ENCODE peak calls at places on chromosomes 4 and X, in eight cellular contexts. One of them, this sample, is unnamed.

GRCh38 chr4:133150643-133151300 is 1.7 kb downstream of the PCDH10 start:
- DNase-seq in omental fat pad: no peak
- DNase-seq in K562: no peak
- DNase-seq in AG10803: no peak
- DNase-seq in right atrium auricular region: no peak
- DNase-seq in GM20000: peak
- DNase-seq in progenitor cell of endocrine pancreas: no peak
- DNase-seq in GM12878: no peak
- DNase-seq in this sample: no peak

GRCh38 chr4:88008133-88008621 is 742 bp downstream of the PKD2 start:
- DNase-seq in omental fat pad: no peak
- DNase-seq in K562: peak
- DNase-seq in AG10803: peak
- DNase-seq in right atrium auricular region: no peak
- DNase-seq in GM20000: peak
- DNase-seq in progenitor cell of endocrine pancreas: peak
- DNase-seq in GM12878: no peak
- DNase-seq in this sample: peak

GRCh38 chr4:170088686-170089085 is 1.1 kb downstream of the AADAT start:
- DNase-seq in omental fat pad: no peak
- DNase-seq in K562: no peak
- DNase-seq in AG10803: no peak
- DNase-seq in right atrium auricular region: no peak
- DNase-seq in GM20000: no peak
- DNase-seq in progenitor cell of endocrine pancreas: no peak
- DNase-seq in GM12878: no peak
- DNase-seq in this sample: no peak

GRCh38 chr4:99690472-99690871 is 32.8 kb upstream of the C4orf54 start:
- DNase-seq in omental fat pad: no peak
- DNase-seq in K562: no peak
- DNase-seq in AG10803: no peak
- DNase-seq in right atrium auricular region: no peak
- DNase-seq in GM20000: no peak
- DNase-seq in progenitor cell of endocrine pancreas: no peak
- DNase-seq in GM12878: no peak
- DNase-seq in this sample: no peak

GRCh38 chr4:7861440-7861881 is 78.2 kb downstream of the AFAP1 start:
- DNase-seq in omental fat pad: no peak
- DNase-seq in K562: no peak
- DNase-seq in AG10803: peak
- DNase-seq in right atrium auricular region: no peak
- DNase-seq in GM20000: no peak
- DNase-seq in progenitor cell of endocrine pancreas: no peak
- DNase-seq in GM12878: no peak
- DNase-seq in this sample: peak

GRCh38 chr4:172716291-172716690 is 452.3 kb upstream of the GALNT7 start:
- DNase-seq in omental fat pad: no peak
- DNase-seq in K562: no peak
- DNase-seq in AG10803: no peak
- DNase-seq in right atrium auricular region: no peak
- DNase-seq in GM20000: no peak
- DNase-seq in progenitor cell of endocrine pancreas: no peak
- DNase-seq in GM12878: no peak
- DNase-seq in this sample: no peak

GRCh38 chr4:51836531-51836930 is 6.4 kb upstream of the DCUN1D4 start:
- DNase-seq in omental fat pad: no peak
- DNase-seq in K562: no peak
- DNase-seq in AG10803: no peak
- DNase-seq in right atrium auricular region: no peak
- DNase-seq in GM20000: no peak
- DNase-seq in progenitor cell of endocrine pancreas: no peak
- DNase-seq in GM12878: no peak
- DNase-seq in this sample: peak

GRCh38 chrX:40414335-40414734 is 166.4 kb upstream of the ATP6AP2 start:
- DNase-seq in omental fat pad: no peak
- DNase-seq in K562: no peak
- DNase-seq in AG10803: no peak
- DNase-seq in right atrium auricular region: no peak
- DNase-seq in GM20000: no peak
- DNase-seq in progenitor cell of endocrine pancreas: no peak
- DNase-seq in GM12878: no peak
- DNase-seq in this sample: no peak

GRCh38 chrX:152028611-152029010 is 54.1 kb upstream of the GABRE start:
- DNase-seq in omental fat pad: no peak
- DNase-seq in K562: no peak
- DNase-seq in AG10803: no peak
- DNase-seq in right atrium auricular region: no peak
- DNase-seq in GM20000: no peak
- DNase-seq in progenitor cell of endocrine pancreas: no peak
- DNase-seq in GM12878: no peak
- DNase-seq in this sample: no peak

GRCh38 chrX:71919886-71920285 is 9.2 kb downstream of the NHSL2 start:
- DNase-seq in omental fat pad: no peak
- DNase-seq in K562: no peak
- DNase-seq in AG10803: no peak
- DNase-seq in right atrium auricular region: no peak
- DNase-seq in GM20000: no peak
- DNase-seq in progenitor cell of endocrine pancreas: no peak
- DNase-seq in GM12878: no peak
- DNase-seq in this sample: no peak

GRCh38 chrX:51461053-51462050 is 35.0 kb downstream of the NUDT11 start:
- DNase-seq in omental fat pad: no peak
- DNase-seq in K562: peak
- DNase-seq in AG10803: peak
- DNase-seq in right atrium auricular region: no peak
- DNase-seq in GM20000: peak
- DNase-seq in progenitor cell of endocrine pancreas: no peak
- DNase-seq in GM12878: no peak
- DNase-seq in this sample: peak

GRCh38 chr4:7879127-7879526 is 60.5 kb downstream of the AFAP1 start:
- DNase-seq in omental fat pad: no peak
- DNase-seq in K562: no peak
- DNase-seq in AG10803: no peak
- DNase-seq in right atrium auricular region: no peak
- DNase-seq in GM20000: no peak
- DNase-seq in progenitor cell of endocrine pancreas: no peak
- DNase-seq in GM12878: no peak
- DNase-seq in this sample: no peak

GRCh38 chr4:70522626-70523025 is 4.3 kb downstream of the AMTN start:
- DNase-seq in omental fat pad: no peak
- DNase-seq in K562: no peak
- DNase-seq in AG10803: no peak
- DNase-seq in right atrium auricular region: no peak
- DNase-seq in GM20000: no peak
- DNase-seq in progenitor cell of endocrine pancreas: no peak
- DNase-seq in GM12878: no peak
- DNase-seq in this sample: no peak

GRCh38 chr4:150510176-150510875 is 71.6 kb upstream of the MAB21L2 start:
- DNase-seq in omental fat pad: no peak
- DNase-seq in K562: no peak
- DNase-seq in AG10803: peak
- DNase-seq in right atrium auricular region: no peak
- DNase-seq in GM20000: no peak
- DNase-seq in progenitor cell of endocrine pancreas: no peak
- DNase-seq in GM12878: no peak
- DNase-seq in this sample: peak

GRCh38 chr4:110475881-110476818 is at the start of gene ENPEP:
- DNase-seq in omental fat pad: no peak
- DNase-seq in K562: no peak
- DNase-seq in AG10803: peak
- DNase-seq in right atrium auricular region: no peak
- DNase-seq in GM20000: no peak
- DNase-seq in progenitor cell of endocrine pancreas: no peak
- DNase-seq in GM12878: no peak
- DNase-seq in this sample: no peak

GRCh38 chr4:154928640-154929257 is 147.7 kb downstream of the RBM46 start:
- DNase-seq in omental fat pad: no peak
- DNase-seq in K562: no peak
- DNase-seq in AG10803: peak
- DNase-seq in right atrium auricular region: no peak
- DNase-seq in GM20000: no peak
- DNase-seq in progenitor cell of endocrine pancreas: no peak
- DNase-seq in GM12878: no peak
- DNase-seq in this sample: peak

GRCh38 chr4:145446184-145446583 is 35.5 kb upstream of the SMAD1 start:
- DNase-seq in omental fat pad: no peak
- DNase-seq in K562: no peak
- DNase-seq in AG10803: no peak
- DNase-seq in right atrium auricular region: no peak
- DNase-seq in GM20000: peak
- DNase-seq in progenitor cell of endocrine pancreas: no peak
- DNase-seq in GM12878: peak
- DNase-seq in this sample: no peak

GRCh38 chr4:10897076-10897475 is 212.5 kb upstream of the CLNK start:
- DNase-seq in omental fat pad: no peak
- DNase-seq in K562: no peak
- DNase-seq in AG10803: no peak
- DNase-seq in right atrium auricular region: no peak
- DNase-seq in GM20000: no peak
- DNase-seq in progenitor cell of endocrine pancreas: no peak
- DNase-seq in GM12878: no peak
- DNase-seq in this sample: no peak

GRCh38 chr4:10891866-10892265 is 207.3 kb upstream of the CLNK start:
- DNase-seq in omental fat pad: no peak
- DNase-seq in K562: no peak
- DNase-seq in AG10803: no peak
- DNase-seq in right atrium auricular region: no peak
- DNase-seq in GM20000: no peak
- DNase-seq in progenitor cell of endocrine pancreas: no peak
- DNase-seq in GM12878: no peak
- DNase-seq in this sample: no peak

GRCh38 chr4:10898072-10898471 is 213.5 kb upstream of the CLNK start:
- DNase-seq in omental fat pad: no peak
- DNase-seq in K562: no peak
- DNase-seq in AG10803: no peak
- DNase-seq in right atrium auricular region: no peak
- DNase-seq in GM20000: no peak
- DNase-seq in progenitor cell of endocrine pancreas: no peak
- DNase-seq in GM12878: no peak
- DNase-seq in this sample: no peak

GRCh38 chr4:10889819-10890218 is 205.3 kb upstream of the CLNK start:
- DNase-seq in omental fat pad: no peak
- DNase-seq in K562: no peak
- DNase-seq in AG10803: no peak
- DNase-seq in right atrium auricular region: no peak
- DNase-seq in GM20000: no peak
- DNase-seq in progenitor cell of endocrine pancreas: no peak
- DNase-seq in GM12878: no peak
- DNase-seq in this sample: no peak

DNA sequence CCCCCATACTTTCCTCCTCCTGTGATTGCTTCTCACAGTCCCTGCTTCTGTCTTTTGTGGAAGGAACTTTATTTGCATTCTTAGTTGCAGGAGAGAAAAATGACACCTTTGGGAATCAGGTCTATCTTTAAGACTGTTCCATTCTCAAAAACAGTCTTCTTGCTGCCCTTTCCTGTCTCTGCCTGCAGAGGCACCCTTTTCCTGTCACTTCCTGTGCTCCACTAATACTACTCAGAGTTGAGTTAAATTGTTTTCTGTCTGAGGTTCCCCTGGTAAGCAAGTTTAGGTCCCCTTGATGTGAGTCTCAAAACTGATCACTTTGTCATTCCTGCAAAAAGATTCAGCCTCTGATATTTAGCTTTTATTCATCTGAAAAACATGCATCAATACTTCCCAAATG is 208.8 kb upstream of the CLNK start:
- DNase-seq in omental fat pad: no peak
- DNase-seq in K562: no peak
- DNase-seq in AG10803: no peak
- DNase-seq in right atrium auricular region: no peak
- DNase-seq in GM20000: peak
- DNase-seq in progenitor cell of endocrine pancreas: no peak
- DNase-seq in GM12878: peak
- DNase-seq in this sample: no peak
- TF ChIP-seq CTCF in omental fat pad: no peak
- TF ChIP-seq CTCF in K562: no peak
- TF ChIP-seq CTCF in AG10803: peak
- TF ChIP-seq CTCF in right atrium auricular region: peak
- TF ChIP-seq CTCF in GM20000: peak
- TF ChIP-seq CTCF in progenitor cell of endocrine pancreas: peak
- TF ChIP-seq CTCF in GM12878: peak
- TF ChIP-seq CTCF in this sample: peak

DNA sequence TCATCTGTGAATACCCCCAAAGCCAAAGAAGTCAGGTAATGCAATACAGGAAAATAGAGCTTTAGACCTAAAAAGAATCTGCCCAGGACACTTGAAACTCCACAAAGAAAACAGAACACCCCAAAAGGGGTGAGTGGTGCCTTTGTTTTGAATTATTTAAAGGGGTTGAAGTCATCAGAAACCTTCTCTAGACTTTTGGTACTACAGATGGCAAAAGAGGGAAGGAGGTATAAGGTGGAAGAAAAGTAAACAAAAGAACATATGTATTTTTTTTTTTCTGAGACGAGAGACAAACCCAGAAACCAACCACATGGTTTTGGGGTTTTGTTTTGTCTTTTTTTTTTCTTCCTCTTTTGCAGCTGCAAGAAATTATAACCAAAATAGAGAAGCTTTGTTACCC is 1477.8 kb downstream of the C4orf33 start:
- DNase-seq in omental fat pad: no peak
- DNase-seq in K562: no peak
- DNase-seq in AG10803: no peak
- DNase-seq in right atrium auricular region: no peak
- DNase-seq in GM20000: no peak
- DNase-seq in progenitor cell of endocrine pancreas: no peak
- DNase-seq in GM12878: no peak
- DNase-seq in this sample: no peak
- TF ChIP-seq CTCF in omental fat pad: no peak
- TF ChIP-seq CTCF in K562: no peak
- TF ChIP-seq CTCF in AG10803: no peak
- TF ChIP-seq CTCF in right atrium auricular region: no peak
- TF ChIP-seq CTCF in GM20000: no peak
- TF ChIP-seq CTCF in progenitor cell of endocrine pancreas: no peak
- TF ChIP-seq CTCF in GM12878: no peak
- TF ChIP-seq CTCF in this sample: no peak

GRCh38 chr4:17785858-17786257 is 4.4 kb upstream of the FAM184B start:
- DNase-seq in omental fat pad: no peak
- DNase-seq in K562: no peak
- DNase-seq in AG10803: no peak
- DNase-seq in right atrium auricular region: no peak
- DNase-seq in GM20000: no peak
- DNase-seq in progenitor cell of endocrine pancreas: no peak
- DNase-seq in GM12878: no peak
- DNase-seq in this sample: no peak
- TF ChIP-seq CTCF in omental fat pad: no peak
- TF ChIP-seq CTCF in K562: no peak
- TF ChIP-seq CTCF in AG10803: peak
- TF ChIP-seq CTCF in right atrium auricular region: no peak
- TF ChIP-seq CTCF in GM20000: no peak
- TF ChIP-seq CTCF in progenitor cell of endocrine pancreas: no peak
- TF ChIP-seq CTCF in GM12878: peak
- TF ChIP-seq CTCF in this sample: no peak

DNA sequence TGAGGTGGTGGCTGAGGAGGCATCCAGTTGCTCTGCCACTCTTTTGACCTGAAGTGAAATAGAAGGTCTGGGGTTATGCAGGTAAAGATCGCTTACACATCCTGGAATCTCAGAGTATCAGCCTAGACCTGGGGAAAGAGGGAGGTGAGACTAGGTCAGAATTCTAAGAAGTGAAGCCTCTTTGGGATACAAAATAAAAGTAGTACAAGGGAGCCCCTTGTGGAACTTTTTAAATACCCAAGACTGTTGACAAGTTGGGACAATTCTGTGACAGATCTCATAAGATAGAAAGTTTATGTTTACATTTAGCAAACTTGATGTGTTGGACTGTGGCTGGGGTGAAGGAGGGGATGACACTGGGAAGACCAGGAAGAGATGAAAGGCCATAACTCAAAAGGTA is 263.2 kb downstream of the SPRY1 start:
- DNase-seq in omental fat pad: no peak
- DNase-seq in K562: no peak
- DNase-seq in AG10803: no peak
- DNase-seq in right atrium auricular region: no peak
- DNase-seq in GM20000: no peak
- DNase-seq in progenitor cell of endocrine pancreas: no peak
- DNase-seq in GM12878: no peak
- DNase-seq in this sample: peak
- TF ChIP-seq CTCF in omental fat pad: no peak
- TF ChIP-seq CTCF in K562: peak
- TF ChIP-seq CTCF in AG10803: peak
- TF ChIP-seq CTCF in right atrium auricular region: peak
- TF ChIP-seq CTCF in GM20000: no peak
- TF ChIP-seq CTCF in progenitor cell of endocrine pancreas: peak
- TF ChIP-seq CTCF in GM12878: peak
- TF ChIP-seq CTCF in this sample: peak

This sample was measured in cardiac fibroblast.